ENCODE peak calls at places on chromosomes 12 and 14, in seven cellular contexts. I is H7; Z is epithelial cell of proximal tubule; M is cardiac muscle cell; R is GDM1; Q is stimulated activated CD8-positive, alpha-beta memory T cell treated with anti-CD3 and anti-CD28 coated beads, Interleukin-4, amount 100 ng/mL, for 1 hour; S is GM23338. H is an unnamed sample.

GRCh38 chr14:54881761-54882401 is 20.7 kb downstream of the GCH1 start:
- DNase-seq in I (no peak), Z (no peak), M (peak), R (peak), Q (no peak), S (no peak), H (no peak)

GRCh38 chr12:40833818-40834217 is 141.6 kb downstream of the CNTN1 start:
- DNase-seq in I (no peak), Z (no peak), M (no peak), R (no peak), Q (no peak), S (no peak), H (no peak)

GRCh38 chr14:70788893-70789292 is 20.4 kb downstream of the MAP3K9 start:
- DNase-seq in I (no peak), Z (no peak), M (no peak), R (no peak), Q (no peak), S (no peak), H (no peak)

GRCh38 chr14:100537701-100538565 is 49.3 kb downstream of the BEGAIN start:
- DNase-seq in I (peak), Z (no peak), M (no peak), R (no peak), Q (no peak), S (peak), H (no peak)

GRCh38 chr14:23093993-23094665 is 807 bp downstream of the ACIN1 start:
- DNase-seq in I (peak), Z (no peak), M (no peak), R (no peak), Q (no peak), S (peak), H (no peak)

GRCh38 chr12:105092336-105092735 is 8.1 kb upstream of the ALDH1L2 start:
- DNase-seq in I (peak), Z (no peak), M (no peak), R (no peak), Q (no peak), S (peak), H (peak)

GRCh38 chr14:91509083-91509877 is 830 bp downstream of the PPP4R3A start:
- DNase-seq in I (peak), Z (no peak), M (peak), R (no peak), Q (no peak), S (peak), H (no peak)

GRCh38 chr12:65853489-65854157 is 29.3 kb downstream of the HMGA2 start:
- DNase-seq in I (no peak), Z (no peak), M (no peak), R (no peak), Q (no peak), S (no peak), H (no peak)

H was measured in NT2/D1.